ENCODE peak calls at places on chromosomes 13 and 19, in five cellular contexts. M is AG09309, D is EH, Q is uterus, H is lung microvascular endothelial cell. Z is an unnamed sample.

GRCh38 chr13:108496364-108497215 is 132.8 kb upstream of the MYO16 start:
- DNase-seq in D (no peak), Q (no peak), H (no peak), M (no peak), Z (peak)

GRCh38 chr13:68369739-68370138 is 1139.6 kb upstream of the PCDH9 start:
- DNase-seq in H (no peak), Q (no peak), M (no peak), D (no peak), Z (peak)

GRCh38 chr19:10286803-10287737 is at the start of gene ICAM4:
- DNase-seq in H (peak), D (peak), M (no peak), Q (peak), Z (no peak)

GRCh38 chr19:13817615-13818371 is 22.6 kb downstream of the ZSWIM4 start:
- DNase-seq in D (peak), Q (no peak), M (no peak), H (no peak), Z (no peak)

GRCh38 chr13:96766311-96766710 is 228.0 kb downstream of the OXGR1 start:
- DNase-seq in M (no peak), D (no peak), H (no peak), Q (no peak), Z (no peak)

GRCh38 chr13:45219938-45220375 is 19.1 kb upstream of the KCTD4 start:
- DNase-seq in Q (no peak), M (peak), D (peak), H (peak), Z (peak)

GRCh38 chr19:45542234-45542668 is 35.0 kb downstream of the VASP start:
- DNase-seq in D (no peak), H (no peak), M (no peak), Q (no peak), Z (no peak)

GRCh38 chr19:11264452-11265176 is 2.3 kb upstream of the DOCK6 start:
- DNase-seq in D (peak), Q (peak), M (no peak), H (peak), Z (no peak)

GRCh38 chr19:772730-773436 is 22.0 kb downstream of the MISP start:
- DNase-seq in H (no peak), Q (no peak), M (no peak), D (no peak), Z (no peak)

GRCh38 chr19:27657271-27658051 is 1555.5 kb downstream of the UQCRFS1 start:
- DNase-seq in H (no peak), D (no peak), Q (no peak), M (no peak), Z (no peak)

GRCh38 chr19:57302727-57303401 is 17.4 kb upstream of the ZNF543 start:
- DNase-seq in M (no peak), H (no peak), D (peak), Q (no peak), Z (no peak)

GRCh38 chr19:2546128-2547032 is 70.5 kb downstream of the GADD45B start:
- DNase-seq in H (peak), D (no peak), Q (peak), M (no peak), Z (peak)

GRCh38 chr13:113418722-113419049 is 34.6 kb downstream of the ADPRHL1 start:
- DNase-seq in H (no peak), D (no peak), M (no peak), Q (no peak), Z (no peak)

GRCh38 chr13:94362411-94362909 is 117.0 kb downstream of the DCT start:
- DNase-seq in Q (peak), M (peak), H (peak), D (peak), Z (peak)

GRCh38 chr19:7980635-7981121 is 24.8 kb downstream of the ELAVL1 start:
- DNase-seq in M (no peak), D (no peak), H (no peak), Q (no peak), Z (no peak)

GRCh38 chr13:48969685-48970084 is 6.0 kb upstream of the FNDC3A start:
- DNase-seq in D (no peak), M (no peak), H (no peak), Q (no peak), Z (no peak)

GRCh38 chr19:34502582-34503545 is 21.3 kb downstream of the WTIP start:
- DNase-seq in D (peak), Q (no peak), M (no peak), H (no peak), Z (no peak)

GRCh38 chr13:99908129-99908805 is 63.3 kb downstream of the ZIC5 start:
- DNase-seq in Q (no peak), M (no peak), H (no peak), D (no peak), Z (peak)

GRCh38 chr19:37855098-37855497 is 51.3 kb downstream of the WDR87 start:
- DNase-seq in D (no peak), Q (no peak), M (no peak), H (peak), Z (peak)

Z was measured in astrocyte of the spinal cord.